ENCODE peak calls at places on chromosomes 5 and 9, in ten cellular contexts. One of them, this sample, is unnamed.

GRCh38 chr5:56168066-56168478 is 65.1 kb downstream of the ANKRD55 start:
- DNase-seq in kidney: no peak
- DNase-seq in activated CD4-positive, alpha-beta T cell treated with anti-CD3 and anti-CD28 coated beads, Interleukin-2, amount 10 ng/mL, durations not matched to agents 7 days and 5 days: no peak
- DNase-seq in substantia nigra: no peak
- DNase-seq in RWPE1: no peak
- DNase-seq in GF-D8: no peak
- DNase-seq in iris pigment epithelial cell: peak; percentile 93
- DNase-seq in fibroblast of gingiva: peak; percentile 27
- DNase-seq in activated T-cell treated with anti-CD3 and anti-CD28 coated beads, Interleukin-2, amount 50 U/mL, for 1 hour: no peak
- DNase-seq in GM03348: no peak
- DNase-seq in this sample: no peak

GRCh38 chr5:36502608-36503007 is 103.8 kb upstream of the SLC1A3 start:
- DNase-seq in fibroblast of gingiva: peak; percentile 92
- DNase-seq in activated CD4-positive, alpha-beta T cell treated with anti-CD3 and anti-CD28 coated beads, Interleukin-2, amount 10 ng/mL, durations not matched to agents 7 days and 5 days: no peak
- DNase-seq in RWPE1: peak; percentile 36
- DNase-seq in GF-D8: no peak
- DNase-seq in kidney: no peak
- DNase-seq in GM03348: peak; percentile 84
- DNase-seq in iris pigment epithelial cell: peak; percentile 91
- DNase-seq in substantia nigra: no peak
- DNase-seq in activated T-cell treated with anti-CD3 and anti-CD28 coated beads, Interleukin-2, amount 50 U/mL, for 1 hour: no peak
- DNase-seq in this sample: no peak

GRCh38 chr5:417765-418559 is 25.0 kb upstream of the EXOC3 start:
- DNase-seq in kidney: no peak
- DNase-seq in substantia nigra: no peak
- DNase-seq in GM03348: no peak
- DNase-seq in iris pigment epithelial cell: no peak
- DNase-seq in activated CD4-positive, alpha-beta T cell treated with anti-CD3 and anti-CD28 coated beads, Interleukin-2, amount 10 ng/mL, durations not matched to agents 7 days and 5 days: no peak
- DNase-seq in RWPE1: no peak
- DNase-seq in activated T-cell treated with anti-CD3 and anti-CD28 coated beads, Interleukin-2, amount 50 U/mL, for 1 hour: no peak
- DNase-seq in GF-D8: no peak
- DNase-seq in fibroblast of gingiva: peak; percentile 58
- DNase-seq in this sample: no peak

GRCh38 chr5:3343911-3344310 is 251.7 kb upstream of the IRX1 start:
- DNase-seq in substantia nigra: no peak
- DNase-seq in activated T-cell treated with anti-CD3 and anti-CD28 coated beads, Interleukin-2, amount 50 U/mL, for 1 hour: no peak
- DNase-seq in fibroblast of gingiva: no peak
- DNase-seq in iris pigment epithelial cell: no peak
- DNase-seq in activated CD4-positive, alpha-beta T cell treated with anti-CD3 and anti-CD28 coated beads, Interleukin-2, amount 10 ng/mL, durations not matched to agents 7 days and 5 days: no peak
- DNase-seq in GF-D8: no peak
- DNase-seq in RWPE1: no peak
- DNase-seq in kidney: no peak
- DNase-seq in GM03348: no peak
- DNase-seq in this sample: no peak

GRCh38 chr9:95953986-95954385 is 78.5 kb downstream of the ERCC6L2 start:
- DNase-seq in substantia nigra: no peak
- DNase-seq in GF-D8: no peak
- DNase-seq in RWPE1: no peak
- DNase-seq in activated T-cell treated with anti-CD3 and anti-CD28 coated beads, Interleukin-2, amount 50 U/mL, for 1 hour: no peak
- DNase-seq in GM03348: no peak
- DNase-seq in kidney: no peak
- DNase-seq in fibroblast of gingiva: no peak
- DNase-seq in iris pigment epithelial cell: no peak
- DNase-seq in activated CD4-positive, alpha-beta T cell treated with anti-CD3 and anti-CD28 coated beads, Interleukin-2, amount 10 ng/mL, durations not matched to agents 7 days and 5 days: no peak
- DNase-seq in this sample: no peak

GRCh38 chr5:18305288-18305899 is 671.1 kb downstream of the TAF11L14 start:
- DNase-seq in activated T-cell treated with anti-CD3 and anti-CD28 coated beads, Interleukin-2, amount 50 U/mL, for 1 hour: no peak
- DNase-seq in substantia nigra: no peak
- DNase-seq in GF-D8: no peak
- DNase-seq in iris pigment epithelial cell: peak; percentile 52
- DNase-seq in GM03348: peak; percentile 60
- DNase-seq in kidney: no peak
- DNase-seq in activated CD4-positive, alpha-beta T cell treated with anti-CD3 and anti-CD28 coated beads, Interleukin-2, amount 10 ng/mL, durations not matched to agents 7 days and 5 days: no peak
- DNase-seq in fibroblast of gingiva: peak; percentile 16
- DNase-seq in RWPE1: peak; percentile 46
- DNase-seq in this sample: no peak

GRCh38 chr9:134253596-134254205 is 72.6 kb upstream of the RXRA start:
- DNase-seq in iris pigment epithelial cell: peak; percentile 8
- DNase-seq in substantia nigra: no peak
- DNase-seq in fibroblast of gingiva: peak; percentile 65
- DNase-seq in activated T-cell treated with anti-CD3 and anti-CD28 coated beads, Interleukin-2, amount 50 U/mL, for 1 hour: no peak
- DNase-seq in activated CD4-positive, alpha-beta T cell treated with anti-CD3 and anti-CD28 coated beads, Interleukin-2, amount 10 ng/mL, durations not matched to agents 7 days and 5 days: no peak
- DNase-seq in GF-D8: no peak
- DNase-seq in GM03348: no peak
- DNase-seq in kidney: no peak
- DNase-seq in RWPE1: no peak
- DNase-seq in this sample: no peak

GRCh38 chr5:67160985-67161384 is 35.6 kb downstream of the CD180 start:
- DNase-seq in RWPE1: peak; percentile 93
- DNase-seq in activated T-cell treated with anti-CD3 and anti-CD28 coated beads, Interleukin-2, amount 50 U/mL, for 1 hour: peak; percentile 30
- DNase-seq in activated CD4-positive, alpha-beta T cell treated with anti-CD3 and anti-CD28 coated beads, Interleukin-2, amount 10 ng/mL, durations not matched to agents 7 days and 5 days: peak; percentile 65
- DNase-seq in substantia nigra: no peak
- DNase-seq in kidney: no peak
- DNase-seq in iris pigment epithelial cell: peak; percentile 62
- DNase-seq in GM03348: peak; percentile 86
- DNase-seq in fibroblast of gingiva: peak; percentile 72
- DNase-seq in GF-D8: no peak
- DNase-seq in this sample: peak; percentile 48

GRCh38 chr5:139844472-139845145 is 49.0 kb downstream of the PSD2 start:
- DNase-seq in activated T-cell treated with anti-CD3 and anti-CD28 coated beads, Interleukin-2, amount 50 U/mL, for 1 hour: peak; percentile 73
- DNase-seq in substantia nigra: peak; percentile 16
- DNase-seq in activated CD4-positive, alpha-beta T cell treated with anti-CD3 and anti-CD28 coated beads, Interleukin-2, amount 10 ng/mL, durations not matched to agents 7 days and 5 days: peak; percentile 73
- DNase-seq in fibroblast of gingiva: peak; percentile 63
- DNase-seq in GF-D8: no peak
- DNase-seq in kidney: peak; percentile 82
- DNase-seq in RWPE1: peak; percentile 71
- DNase-seq in iris pigment epithelial cell: peak; percentile 61
- DNase-seq in GM03348: peak; percentile 86
- DNase-seq in this sample: peak; percentile 44

GRCh38 chr5:73448072-73448432 is 525 bp downstream of the FOXD1 start:
- DNase-seq in iris pigment epithelial cell: peak; percentile 4
- DNase-seq in GM03348: peak; percentile 77
- DNase-seq in RWPE1: no peak
- DNase-seq in GF-D8: no peak
- DNase-seq in activated CD4-positive, alpha-beta T cell treated with anti-CD3 and anti-CD28 coated beads, Interleukin-2, amount 10 ng/mL, durations not matched to agents 7 days and 5 days: no peak
- DNase-seq in substantia nigra: no peak
- DNase-seq in kidney: peak; percentile 85
- DNase-seq in fibroblast of gingiva: no peak
- DNase-seq in activated T-cell treated with anti-CD3 and anti-CD28 coated beads, Interleukin-2, amount 50 U/mL, for 1 hour: peak; percentile 53
- DNase-seq in this sample: no peak

GRCh38 chr9:85040806-85041575 is 371.5 kb downstream of the NTRK2 start:
- DNase-seq in activated CD4-positive, alpha-beta T cell treated with anti-CD3 and anti-CD28 coated beads, Interleukin-2, amount 10 ng/mL, durations not matched to agents 7 days and 5 days: no peak
- DNase-seq in RWPE1: no peak
- DNase-seq in activated T-cell treated with anti-CD3 and anti-CD28 coated beads, Interleukin-2, amount 50 U/mL, for 1 hour: no peak
- DNase-seq in iris pigment epithelial cell: no peak
- DNase-seq in fibroblast of gingiva: no peak
- DNase-seq in GF-D8: no peak
- DNase-seq in GM03348: no peak
- DNase-seq in kidney: no peak
- DNase-seq in substantia nigra: peak; percentile 29
- DNase-seq in this sample: no peak

GRCh38 chr5:1889321-1890065 is 6.8 kb upstream of the IRX4 start:
- DNase-seq in substantia nigra: no peak
- DNase-seq in activated T-cell treated with anti-CD3 and anti-CD28 coated beads, Interleukin-2, amount 50 U/mL, for 1 hour: no peak
- DNase-seq in GM03348: no peak
- DNase-seq in fibroblast of gingiva: no peak
- DNase-seq in GF-D8: no peak
- DNase-seq in kidney: no peak
- DNase-seq in activated CD4-positive, alpha-beta T cell treated with anti-CD3 and anti-CD28 coated beads, Interleukin-2, amount 10 ng/mL, durations not matched to agents 7 days and 5 days: no peak
- DNase-seq in iris pigment epithelial cell: no peak
- DNase-seq in RWPE1: no peak
- DNase-seq in this sample: no peak

GRCh38 chr5:14776640-14777039 is 94.9 kb downstream of the ANKH start:
- DNase-seq in GF-D8: no peak
- DNase-seq in RWPE1: no peak
- DNase-seq in activated CD4-positive, alpha-beta T cell treated with anti-CD3 and anti-CD28 coated beads, Interleukin-2, amount 10 ng/mL, durations not matched to agents 7 days and 5 days: no peak
- DNase-seq in substantia nigra: no peak
- DNase-seq in kidney: no peak
- DNase-seq in activated T-cell treated with anti-CD3 and anti-CD28 coated beads, Interleukin-2, amount 50 U/mL, for 1 hour: no peak
- DNase-seq in GM03348: no peak
- DNase-seq in fibroblast of gingiva: no peak
- DNase-seq in iris pigment epithelial cell: no peak
- DNase-seq in this sample: no peak

GRCh38 chr9:136644343-136644592 is 18.4 kb upstream of the EGFL7 start:
- DNase-seq in RWPE1: no peak
- DNase-seq in GF-D8: no peak
- DNase-seq in GM03348: no peak
- DNase-seq in kidney: peak; percentile 96
- DNase-seq in activated T-cell treated with anti-CD3 and anti-CD28 coated beads, Interleukin-2, amount 50 U/mL, for 1 hour: no peak
- DNase-seq in activated CD4-positive, alpha-beta T cell treated with anti-CD3 and anti-CD28 coated beads, Interleukin-2, amount 10 ng/mL, durations not matched to agents 7 days and 5 days: no peak
- DNase-seq in fibroblast of gingiva: peak; percentile 52
- DNase-seq in substantia nigra: no peak
- DNase-seq in iris pigment epithelial cell: peak; percentile 36
- DNase-seq in this sample: no peak

GRCh38 chr5:83899351-83899970 is 178.8 kb upstream of the HAPLN1 start:
- DNase-seq in kidney: no peak
- DNase-seq in RWPE1: no peak
- DNase-seq in GF-D8: no peak
- DNase-seq in GM03348: peak; percentile 23
- DNase-seq in iris pigment epithelial cell: peak; percentile 62
- DNase-seq in activated CD4-positive, alpha-beta T cell treated with anti-CD3 and anti-CD28 coated beads, Interleukin-2, amount 10 ng/mL, durations not matched to agents 7 days and 5 days: no peak
- DNase-seq in activated T-cell treated with anti-CD3 and anti-CD28 coated beads, Interleukin-2, amount 50 U/mL, for 1 hour: no peak
- DNase-seq in fibroblast of gingiva: no peak
- DNase-seq in substantia nigra: no peak
- DNase-seq in this sample: no peak

GRCh38 chr9:79944991-79945390 is 373.2 kb downstream of the TLE4 start:
- DNase-seq in fibroblast of gingiva: no peak
- DNase-seq in iris pigment epithelial cell: peak; percentile 1
- DNase-seq in GF-D8: no peak
- DNase-seq in kidney: no peak
- DNase-seq in GM03348: no peak
- DNase-seq in substantia nigra: no peak
- DNase-seq in activated T-cell treated with anti-CD3 and anti-CD28 coated beads, Interleukin-2, amount 50 U/mL, for 1 hour: no peak
- DNase-seq in RWPE1: no peak
- DNase-seq in activated CD4-positive, alpha-beta T cell treated with anti-CD3 and anti-CD28 coated beads, Interleukin-2, amount 10 ng/mL, durations not matched to agents 7 days and 5 days: no peak
- DNase-seq in this sample: peak; percentile 19

GRCh38 chr9:128091144-128091543 is 23.1 kb downstream of the SLC25A25 start:
- DNase-seq in GF-D8: no peak
- DNase-seq in GM03348: peak; percentile 96
- DNase-seq in RWPE1: no peak
- DNase-seq in substantia nigra: no peak
- DNase-seq in kidney: peak; percentile 73
- DNase-seq in fibroblast of gingiva: peak; percentile 95
- DNase-seq in iris pigment epithelial cell: peak; percentile 95
- DNase-seq in activated CD4-positive, alpha-beta T cell treated with anti-CD3 and anti-CD28 coated beads, Interleukin-2, amount 10 ng/mL, durations not matched to agents 7 days and 5 days: no peak
- DNase-seq in activated T-cell treated with anti-CD3 and anti-CD28 coated beads, Interleukin-2, amount 50 U/mL, for 1 hour: no peak
- DNase-seq in this sample: no peak

GRCh38 chr9:129021091-129021490 is 7.0 kb downstream of the SH3GLB2 start:
- DNase-seq in GM03348: no peak
- DNase-seq in fibroblast of gingiva: no peak
- DNase-seq in GF-D8: no peak
- DNase-seq in RWPE1: no peak
- DNase-seq in substantia nigra: no peak
- DNase-seq in iris pigment epithelial cell: no peak
- DNase-seq in activated CD4-positive, alpha-beta T cell treated with anti-CD3 and anti-CD28 coated beads, Interleukin-2, amount 10 ng/mL, durations not matched to agents 7 days and 5 days: peak; percentile 27
- DNase-seq in kidney: peak; percentile 70
- DNase-seq in activated T-cell treated with anti-CD3 and anti-CD28 coated beads, Interleukin-2, amount 50 U/mL, for 1 hour: no peak
- DNase-seq in this sample: no peak

GRCh38 chr9:116102596-116102995 is 51.0 kb upstream of the PAPPA start:
- DNase-seq in GF-D8: no peak
- DNase-seq in activated CD4-positive, alpha-beta T cell treated with anti-CD3 and anti-CD28 coated beads, Interleukin-2, amount 10 ng/mL, durations not matched to agents 7 days and 5 days: no peak
- DNase-seq in kidney: no peak
- DNase-seq in iris pigment epithelial cell: no peak
- DNase-seq in GM03348: no peak
- DNase-seq in substantia nigra: no peak
- DNase-seq in RWPE1: no peak
- DNase-seq in activated T-cell treated with anti-CD3 and anti-CD28 coated beads, Interleukin-2, amount 50 U/mL, for 1 hour: no peak
- DNase-seq in fibroblast of gingiva: no peak
- DNase-seq in this sample: no peak

GRCh38 chr5:65364907-65365306 is 116.8 kb downstream of the ADAMTS6 start:
- DNase-seq in GM03348: no peak
- DNase-seq in RWPE1: no peak
- DNase-seq in substantia nigra: no peak
- DNase-seq in kidney: no peak
- DNase-seq in activated CD4-positive, alpha-beta T cell treated with anti-CD3 and anti-CD28 coated beads, Interleukin-2, amount 10 ng/mL, durations not matched to agents 7 days and 5 days: no peak
- DNase-seq in GF-D8: no peak
- DNase-seq in activated T-cell treated with anti-CD3 and anti-CD28 coated beads, Interleukin-2, amount 50 U/mL, for 1 hour: no peak
- DNase-seq in fibroblast of gingiva: no peak
- DNase-seq in iris pigment epithelial cell: peak; percentile 65
- DNase-seq in this sample: no peak